ENCODE peak calls at places on chromosome X, in eight cellular contexts. One of them, this sample, is unnamed.

GRCh38 chrX:18809641-18810040 is 102.2 kb downstream of the PPEF1 start:
- DNase-seq in H7: no peak
- DNase-seq in mucosa of gallbladder: no peak
- DNase-seq in RKO: no peak
- DNase-seq in GM03348: no peak
- DNase-seq in head of caudate nucleus: no peak
- DNase-seq in stimulated activated CD4-positive, alpha-beta T cell treated with anti-CD3 and anti-CD28 coated beads, Interleukin-1b, Interleukin-23, amount 100 ng/mL, for 1 hour: no peak
- DNase-seq in AG08396: no peak
- DNase-seq in this sample: no peak

GRCh38 chrX:48468693-48469691 is 1.1 kb downstream of the SLC38A5 start:
- DNase-seq in H7: peak; percentile 73
- DNase-seq in mucosa of gallbladder: no peak
- DNase-seq in RKO: peak; percentile 23
- DNase-seq in GM03348: no peak
- DNase-seq in head of caudate nucleus: no peak
- DNase-seq in stimulated activated CD4-positive, alpha-beta T cell treated with anti-CD3 and anti-CD28 coated beads, Interleukin-1b, Interleukin-23, amount 100 ng/mL, for 1 hour: peak; percentile 17
- DNase-seq in AG08396: no peak
- DNase-seq in this sample: no peak

GRCh38 chrX:10326578-10326977 is 169.8 kb downstream of the CLCN4 start:
- DNase-seq in H7: no peak
- DNase-seq in mucosa of gallbladder: no peak
- DNase-seq in RKO: peak; percentile 48
- DNase-seq in GM03348: peak; percentile 9
- DNase-seq in head of caudate nucleus: no peak
- DNase-seq in stimulated activated CD4-positive, alpha-beta T cell treated with anti-CD3 and anti-CD28 coated beads, Interleukin-1b, Interleukin-23, amount 100 ng/mL, for 1 hour: no peak
- DNase-seq in AG08396: no peak
- DNase-seq in this sample: peak; percentile 30

GRCh38 chrX:34655496-34656258 is 1.4 kb downstream of the TMEM47 start:
- DNase-seq in H7: no peak
- DNase-seq in mucosa of gallbladder: no peak
- DNase-seq in RKO: no peak
- DNase-seq in GM03348: no peak
- DNase-seq in head of caudate nucleus: no peak
- DNase-seq in stimulated activated CD4-positive, alpha-beta T cell treated with anti-CD3 and anti-CD28 coated beads, Interleukin-1b, Interleukin-23, amount 100 ng/mL, for 1 hour: no peak
- DNase-seq in AG08396: no peak
- DNase-seq in this sample: no peak

GRCh38 chrX:17559728-17560379 is 177.4 kb upstream of the SCML1 start:
- DNase-seq in H7: peak; percentile 41
- DNase-seq in mucosa of gallbladder: peak; percentile 33
- DNase-seq in RKO: peak; percentile 34
- DNase-seq in GM03348: peak; percentile 67
- DNase-seq in head of caudate nucleus: no peak
- DNase-seq in stimulated activated CD4-positive, alpha-beta T cell treated with anti-CD3 and anti-CD28 coated beads, Interleukin-1b, Interleukin-23, amount 100 ng/mL, for 1 hour: no peak
- DNase-seq in AG08396: peak; percentile 69
- DNase-seq in this sample: peak; percentile 53

GRCh38 chrX:25278341-25278740 is 262.6 kb upstream of the ARX start:
- DNase-seq in H7: no peak
- DNase-seq in mucosa of gallbladder: no peak
- DNase-seq in RKO: no peak
- DNase-seq in GM03348: no peak
- DNase-seq in head of caudate nucleus: no peak
- DNase-seq in stimulated activated CD4-positive, alpha-beta T cell treated with anti-CD3 and anti-CD28 coated beads, Interleukin-1b, Interleukin-23, amount 100 ng/mL, for 1 hour: no peak
- DNase-seq in AG08396: no peak
- DNase-seq in this sample: no peak

GRCh38 chrX:111110098-111110775 is 14.2 kb downstream of the PAK3 start:
- DNase-seq in H7: no peak
- DNase-seq in mucosa of gallbladder: no peak
- DNase-seq in RKO: no peak
- DNase-seq in GM03348: no peak
- DNase-seq in head of caudate nucleus: no peak
- DNase-seq in stimulated activated CD4-positive, alpha-beta T cell treated with anti-CD3 and anti-CD28 coated beads, Interleukin-1b, Interleukin-23, amount 100 ng/mL, for 1 hour: no peak
- DNase-seq in AG08396: no peak
- DNase-seq in this sample: no peak

GRCh38 chrX:31981546-31982062 is 909.8 kb upstream of the FTHL17 start:
- DNase-seq in H7: no peak
- DNase-seq in mucosa of gallbladder: no peak
- DNase-seq in RKO: no peak
- DNase-seq in GM03348: no peak
- DNase-seq in head of caudate nucleus: no peak
- DNase-seq in stimulated activated CD4-positive, alpha-beta T cell treated with anti-CD3 and anti-CD28 coated beads, Interleukin-1b, Interleukin-23, amount 100 ng/mL, for 1 hour: no peak
- DNase-seq in AG08396: no peak
- DNase-seq in this sample: no peak

GRCh38 chrX:1361275-1361674 is 24.7 kb downstream of the IL3RA start:
- DNase-seq in H7: no peak
- DNase-seq in mucosa of gallbladder: no peak
- DNase-seq in RKO: peak; percentile 64
- DNase-seq in GM03348: no peak
- DNase-seq in head of caudate nucleus: no peak
- DNase-seq in stimulated activated CD4-positive, alpha-beta T cell treated with anti-CD3 and anti-CD28 coated beads, Interleukin-1b, Interleukin-23, amount 100 ng/mL, for 1 hour: no peak
- DNase-seq in AG08396: no peak
- DNase-seq in this sample: peak; percentile 34

GRCh38 chrX:126376465-126376864 is 176.1 kb downstream of the DCAF12L1 start:
- DNase-seq in H7: no peak
- DNase-seq in mucosa of gallbladder: no peak
- DNase-seq in RKO: no peak
- DNase-seq in GM03348: no peak
- DNase-seq in head of caudate nucleus: no peak
- DNase-seq in stimulated activated CD4-positive, alpha-beta T cell treated with anti-CD3 and anti-CD28 coated beads, Interleukin-1b, Interleukin-23, amount 100 ng/mL, for 1 hour: no peak
- DNase-seq in AG08396: no peak
- DNase-seq in this sample: no peak

GRCh38 chrX:72572248-72573157 is at the start of gene HDAC8:
- DNase-seq in H7: peak; percentile 58
- DNase-seq in mucosa of gallbladder: peak; percentile 59
- DNase-seq in RKO: peak; percentile 85
- DNase-seq in GM03348: peak; percentile 69
- DNase-seq in head of caudate nucleus: peak; percentile 71
- DNase-seq in stimulated activated CD4-positive, alpha-beta T cell treated with anti-CD3 and anti-CD28 coated beads, Interleukin-1b, Interleukin-23, amount 100 ng/mL, for 1 hour: no peak
- DNase-seq in AG08396: peak; percentile 51
- DNase-seq in this sample: peak; percentile 70

GRCh38 chrX:118353081-118353850 is 7.4 kb downstream of the WDR44 start:
- DNase-seq in H7: no peak
- DNase-seq in mucosa of gallbladder: no peak
- DNase-seq in RKO: no peak
- DNase-seq in GM03348: no peak
- DNase-seq in head of caudate nucleus: no peak
- DNase-seq in stimulated activated CD4-positive, alpha-beta T cell treated with anti-CD3 and anti-CD28 coated beads, Interleukin-1b, Interleukin-23, amount 100 ng/mL, for 1 hour: no peak
- DNase-seq in AG08396: no peak
- DNase-seq in this sample: no peak

GRCh38 chrX:16552546-16552945 is 97.4 kb upstream of the S100G start:
- DNase-seq in H7: no peak
- DNase-seq in mucosa of gallbladder: no peak
- DNase-seq in RKO: peak; percentile 10
- DNase-seq in GM03348: peak; percentile 29
- DNase-seq in head of caudate nucleus: no peak
- DNase-seq in stimulated activated CD4-positive, alpha-beta T cell treated with anti-CD3 and anti-CD28 coated beads, Interleukin-1b, Interleukin-23, amount 100 ng/mL, for 1 hour: no peak
- DNase-seq in AG08396: peak; percentile 6
- DNase-seq in this sample: peak; percentile 2

GRCh38 chrX:15744181-15744867 is 6.3 kb downstream of the CA5B start:
- DNase-seq in H7: no peak
- DNase-seq in mucosa of gallbladder: no peak
- DNase-seq in RKO: no peak
- DNase-seq in GM03348: no peak
- DNase-seq in head of caudate nucleus: no peak
- DNase-seq in stimulated activated CD4-positive, alpha-beta T cell treated with anti-CD3 and anti-CD28 coated beads, Interleukin-1b, Interleukin-23, amount 100 ng/mL, for 1 hour: no peak
- DNase-seq in AG08396: no peak
- DNase-seq in this sample: no peak

GRCh38 chrX:1521459-1521956 is 15.5 kb downstream of the P2RY8 start:
- DNase-seq in H7: peak; percentile 43
- DNase-seq in mucosa of gallbladder: no peak
- DNase-seq in RKO: no peak
- DNase-seq in GM03348: no peak
- DNase-seq in head of caudate nucleus: no peak
- DNase-seq in stimulated activated CD4-positive, alpha-beta T cell treated with anti-CD3 and anti-CD28 coated beads, Interleukin-1b, Interleukin-23, amount 100 ng/mL, for 1 hour: no peak
- DNase-seq in AG08396: no peak
- DNase-seq in this sample: no peak

GRCh38 chrX:94454159-94454558 is 780.2 kb downstream of the FAM133A start:
- DNase-seq in H7: no peak
- DNase-seq in mucosa of gallbladder: no peak
- DNase-seq in RKO: no peak
- DNase-seq in GM03348: no peak
- DNase-seq in head of caudate nucleus: no peak
- DNase-seq in stimulated activated CD4-positive, alpha-beta T cell treated with anti-CD3 and anti-CD28 coated beads, Interleukin-1b, Interleukin-23, amount 100 ng/mL, for 1 hour: no peak
- DNase-seq in AG08396: no peak
- DNase-seq in this sample: no peak